ENCODE peak calls at places on chromosomes 5 and 9, in ten cellular contexts. One of them, this sample, is unnamed. For H3K4me1, the result is how much of the 10 kb centered on the place peaks cover.

GRCh38 chr9:23322392-23322791 is 503.6 kb downstream of the ELAVL2 start:
- DNase-seq in breast epithelium: no peak
- DNase-seq in esophagus muscularis mucosa: no peak
- DNase-seq in GM12878: no peak
- DNase-seq in sigmoid colon: no peak
- DNase-seq in stomach: no peak
- DNase-seq in K562: no peak
- DNase-seq in HepG2: no peak
- DNase-seq in upper lobe of left lung: no peak
- DNase-seq in transverse colon: no peak
- DNase-seq in this sample: no peak

GRCh38 chr5:137142371-137143243 is 356.5 kb downstream of the SPOCK1 start:
- DNase-seq in sigmoid colon: no peak
- DNase-seq in stomach: no peak
- DNase-seq in HepG2: no peak
- DNase-seq in K562: no peak
- DNase-seq in breast epithelium: peak
- DNase-seq in upper lobe of left lung: peak
- DNase-seq in esophagus muscularis mucosa: no peak
- DNase-seq in GM12878: peak
- DNase-seq in transverse colon: peak
- DNase-seq in this sample: no peak

GRCh38 chr5:14492341-14492964 is 89.1 kb upstream of the OTULINL start:
- DNase-seq in GM12878: no peak
- DNase-seq in HepG2: no peak
- DNase-seq in breast epithelium: no peak
- DNase-seq in stomach: no peak
- DNase-seq in transverse colon: no peak
- DNase-seq in sigmoid colon: no peak
- DNase-seq in esophagus muscularis mucosa: no peak
- DNase-seq in K562: no peak
- DNase-seq in upper lobe of left lung: no peak
- DNase-seq in this sample: no peak

GRCh38 chr9:18979367-18979766 is 53.6 kb downstream of the SAXO1 start:
- DNase-seq in upper lobe of left lung: no peak
- DNase-seq in breast epithelium: no peak
- DNase-seq in HepG2: no peak
- DNase-seq in K562: no peak
- DNase-seq in GM12878: no peak
- DNase-seq in esophagus muscularis mucosa: peak
- DNase-seq in sigmoid colon: no peak
- DNase-seq in transverse colon: no peak
- DNase-seq in stomach: no peak
- DNase-seq in this sample: no peak

GRCh38 chr9:101485873-101486692 is 47.6 kb upstream of the RNF20 start:
- DNase-seq in esophagus muscularis mucosa: no peak
- DNase-seq in stomach: peak
- DNase-seq in transverse colon: peak
- DNase-seq in GM12878: no peak
- DNase-seq in sigmoid colon: no peak
- DNase-seq in breast epithelium: no peak
- DNase-seq in K562: peak
- DNase-seq in HepG2: no peak
- DNase-seq in upper lobe of left lung: peak
- DNase-seq in this sample: peak

GRCh38 chr5:157744055-157745011 is 821 bp downstream of the LSM11 start:
- DNase-seq in HepG2: no peak
- DNase-seq in sigmoid colon: no peak
- DNase-seq in GM12878: no peak
- DNase-seq in breast epithelium: no peak
- DNase-seq in upper lobe of left lung: no peak
- DNase-seq in K562: peak
- DNase-seq in transverse colon: peak
- DNase-seq in stomach: no peak
- DNase-seq in esophagus muscularis mucosa: no peak
- DNase-seq in this sample: no peak

GRCh38 chr9:98147582-98147981 is 28.6 kb upstream of the TRIM14 start:
- DNase-seq in upper lobe of left lung: no peak
- DNase-seq in breast epithelium: no peak
- DNase-seq in esophagus muscularis mucosa: no peak
- DNase-seq in sigmoid colon: no peak
- DNase-seq in K562: no peak
- DNase-seq in stomach: no peak
- DNase-seq in transverse colon: no peak
- DNase-seq in HepG2: no peak
- DNase-seq in GM12878: no peak
- DNase-seq in this sample: no peak

GRCh38 chr9:134546231-134546731 is 95.3 kb upstream of the COL5A1 start:
- DNase-seq in upper lobe of left lung: no peak
- DNase-seq in stomach: no peak
- DNase-seq in GM12878: no peak
- DNase-seq in breast epithelium: no peak
- DNase-seq in K562: no peak
- DNase-seq in esophagus muscularis mucosa: no peak
- DNase-seq in sigmoid colon: peak
- DNase-seq in HepG2: no peak
- DNase-seq in transverse colon: no peak
- DNase-seq in this sample: no peak

GRCh38 chr5:66864240-66864884 is 268.2 kb downstream of the MAST4 start:
- DNase-seq in upper lobe of left lung: no peak
- DNase-seq in sigmoid colon: no peak
- DNase-seq in HepG2: peak
- DNase-seq in breast epithelium: no peak
- DNase-seq in stomach: no peak
- DNase-seq in esophagus muscularis mucosa: no peak
- DNase-seq in GM12878: no peak
- DNase-seq in K562: no peak
- DNase-seq in transverse colon: no peak
- DNase-seq in this sample: no peak

GRCh38 chr5:1795931-1796330 is 3.7 kb downstream of the MRPL36 start:
- DNase-seq in K562: no peak
- DNase-seq in GM12878: no peak
- DNase-seq in sigmoid colon: no peak
- DNase-seq in breast epithelium: no peak
- DNase-seq in transverse colon: no peak
- DNase-seq in upper lobe of left lung: no peak
- DNase-seq in HepG2: no peak
- DNase-seq in esophagus muscularis mucosa: no peak
- DNase-seq in stomach: no peak
- DNase-seq in this sample: no peak
- TF ChIP-seq POLR2A in K562: no peak
- TF ChIP-seq POLR2A in GM12878: no peak
- TF ChIP-seq POLR2A in sigmoid colon: no peak
- TF ChIP-seq POLR2A in breast epithelium: no peak
- TF ChIP-seq POLR2A in transverse colon: no peak
- TF ChIP-seq POLR2A in upper lobe of left lung: no peak
- TF ChIP-seq POLR2A in HepG2: no peak
- TF ChIP-seq POLR2A in esophagus muscularis mucosa: no peak
- TF ChIP-seq POLR2A in stomach: no peak
- TF ChIP-seq POLR2A in this sample: no peak

GRCh38 chr9:129432671-129433154 is 188.2 kb downstream of the C9orf50 start:
- DNase-seq in transverse colon: no peak
- DNase-seq in stomach: peak
- DNase-seq in breast epithelium: peak
- DNase-seq in GM12878: no peak
- DNase-seq in sigmoid colon: no peak
- DNase-seq in esophagus muscularis mucosa: no peak
- DNase-seq in K562: no peak
- DNase-seq in upper lobe of left lung: no peak
- DNase-seq in HepG2: no peak
- DNase-seq in this sample: peak
- H3K4me1 ChIP-seq in transverse colon: under half
- H3K4me1 ChIP-seq in stomach: under half
- H3K4me1 ChIP-seq in breast epithelium: under half
- H3K4me1 ChIP-seq in GM12878: under half
- H3K4me1 ChIP-seq in sigmoid colon: under half
- H3K4me1 ChIP-seq in esophagus muscularis mucosa: under half
- H3K4me1 ChIP-seq in K562: under half
- H3K4me1 ChIP-seq in upper lobe of left lung: under half
- H3K4me1 ChIP-seq in HepG2: under half
- H3K4me1 ChIP-seq in this sample: under half

GRCh38 chr9:131214931-131215330 is 61.4 kb downstream of the FAM78A start:
- DNase-seq in breast epithelium: no peak
- DNase-seq in GM12878: no peak
- DNase-seq in upper lobe of left lung: no peak
- DNase-seq in transverse colon: no peak
- DNase-seq in stomach: no peak
- DNase-seq in esophagus muscularis mucosa: no peak
- DNase-seq in K562: no peak
- DNase-seq in sigmoid colon: no peak
- DNase-seq in HepG2: no peak
- DNase-seq in this sample: no peak
- TF ChIP-seq POLR2AphosphoS5 in breast epithelium: no peak
- TF ChIP-seq POLR2AphosphoS5 in GM12878: no peak
- TF ChIP-seq POLR2AphosphoS5 in upper lobe of left lung: no peak
- TF ChIP-seq POLR2AphosphoS5 in transverse colon: no peak
- TF ChIP-seq POLR2AphosphoS5 in stomach: no peak
- TF ChIP-seq POLR2AphosphoS5 in esophagus muscularis mucosa: no peak
- TF ChIP-seq POLR2AphosphoS5 in K562: no peak
- TF ChIP-seq POLR2AphosphoS5 in sigmoid colon: no peak
- TF ChIP-seq POLR2AphosphoS5 in HepG2: no peak
- TF ChIP-seq POLR2AphosphoS5 in this sample: no peak

GRCh38 chr9:36137392-36138004 is 965 bp downstream of the GLIPR2 start:
- DNase-seq in K562: no peak
- DNase-seq in sigmoid colon: peak
- DNase-seq in stomach: no peak
- DNase-seq in GM12878: no peak
- DNase-seq in HepG2: no peak
- DNase-seq in breast epithelium: no peak
- DNase-seq in transverse colon: peak
- DNase-seq in esophagus muscularis mucosa: no peak
- DNase-seq in upper lobe of left lung: no peak
- DNase-seq in this sample: no peak

GRCh38 chr9:36135791-36136276 is 699 bp upstream of the GLIPR2 start:
- DNase-seq in esophagus muscularis mucosa: no peak
- DNase-seq in K562: no peak
- DNase-seq in stomach: no peak
- DNase-seq in transverse colon: peak
- DNase-seq in breast epithelium: no peak
- DNase-seq in sigmoid colon: peak
- DNase-seq in upper lobe of left lung: no peak
- DNase-seq in GM12878: no peak
- DNase-seq in HepG2: no peak
- DNase-seq in this sample: no peak

GRCh38 chr9:36134761-36135505 is 1.6 kb upstream of the GLIPR2 start:
- DNase-seq in HepG2: no peak
- DNase-seq in sigmoid colon: no peak
- DNase-seq in stomach: no peak
- DNase-seq in esophagus muscularis mucosa: no peak
- DNase-seq in transverse colon: no peak
- DNase-seq in breast epithelium: no peak
- DNase-seq in GM12878: no peak
- DNase-seq in upper lobe of left lung: no peak
- DNase-seq in K562: no peak
- DNase-seq in this sample: no peak

GRCh38 chr9:36136894-36137391 is 410 bp downstream of the GLIPR2 start:
- DNase-seq in GM12878: no peak
- DNase-seq in stomach: no peak
- DNase-seq in sigmoid colon: no peak
- DNase-seq in K562: no peak
- DNase-seq in upper lobe of left lung: no peak
- DNase-seq in breast epithelium: no peak
- DNase-seq in transverse colon: no peak
- DNase-seq in esophagus muscularis mucosa: no peak
- DNase-seq in HepG2: no peak
- DNase-seq in this sample: no peak

GRCh38 chr9:36136277-36136893 is at the start of gene GLIPR2:
- DNase-seq in upper lobe of left lung: peak
- DNase-seq in GM12878: no peak
- DNase-seq in K562: peak
- DNase-seq in breast epithelium: peak
- DNase-seq in esophagus muscularis mucosa: no peak
- DNase-seq in transverse colon: peak
- DNase-seq in stomach: peak
- DNase-seq in HepG2: peak
- DNase-seq in sigmoid colon: peak
- DNase-seq in this sample: peak
- TF ChIP-seq POLR2A in upper lobe of left lung: peak
- TF ChIP-seq POLR2A in GM12878: peak
- TF ChIP-seq POLR2A in K562: no peak
- TF ChIP-seq POLR2A in breast epithelium: no peak
- TF ChIP-seq POLR2A in esophagus muscularis mucosa: peak
- TF ChIP-seq POLR2A in transverse colon: peak
- TF ChIP-seq POLR2A in stomach: no peak
- TF ChIP-seq POLR2A in HepG2: no peak
- TF ChIP-seq POLR2A in sigmoid colon: peak
- TF ChIP-seq POLR2A in this sample: peak

GRCh38 chr5:1075931-1076330 is 35.9 kb downstream of the SLC12A7 start:
- DNase-seq in upper lobe of left lung: peak
- DNase-seq in sigmoid colon: no peak
- DNase-seq in HepG2: no peak
- DNase-seq in GM12878: no peak
- DNase-seq in esophagus muscularis mucosa: no peak
- DNase-seq in breast epithelium: no peak
- DNase-seq in stomach: no peak
- DNase-seq in K562: no peak
- DNase-seq in transverse colon: no peak
- DNase-seq in this sample: no peak
- H3K4me1 ChIP-seq in upper lobe of left lung: under half
- H3K4me1 ChIP-seq in sigmoid colon: under half
- H3K4me1 ChIP-seq in HepG2: under half
- H3K4me1 ChIP-seq in GM12878: under half
- H3K4me1 ChIP-seq in esophagus muscularis mucosa: under half
- H3K4me1 ChIP-seq in breast epithelium: under half
- H3K4me1 ChIP-seq in stomach: under half
- H3K4me1 ChIP-seq in K562: under half
- H3K4me1 ChIP-seq in transverse colon: under half
- H3K4me1 ChIP-seq in this sample: under half